ENCODE peak calls at places on chromosomes 7 and 10, in seven cellular contexts. Q, V, B, O, S, X and G are unnamed samples.

GRCh38 chr10:28087675-28088351 is 88.9 kb upstream of the ODAD2 start:
- DNase-seq in Q (peak; percentile 70), X (no peak), B (no peak), V (peak; percentile 76), O (no peak), S (no peak), G (no peak)

GRCh38 chr7:41164440-41164839 is 538.5 kb downstream of the INHBA start:
- DNase-seq in Q (no peak), O (no peak), X (no peak), B (no peak), S (no peak), V (no peak), G (no peak)

GRCh38 chr10:119237722-119238436 is 30.5 kb downstream of the GRK5 start:
- DNase-seq in Q (no peak), S (no peak), X (no peak), V (no peak), O (no peak), B (no peak), G (no peak)

GRCh38 chr7:123096976-123097375 is 101.5 kb upstream of the TAS2R16 start:
- DNase-seq in O (no peak), V (no peak), B (no peak), S (no peak), X (no peak), Q (no peak), G (no peak)

GRCh38 chr7:94276797-94277196 is 117.9 kb upstream of the COL1A2 start:
- DNase-seq in X (no peak), O (peak; percentile 8), S (no peak), V (no peak), B (no peak), Q (peak; percentile 49), G (no peak)

GRCh38 chr10:45418859-45419672 is 45.0 kb downstream of the ALOX5 start:
- DNase-seq in S (peak; percentile 62), V (no peak), X (peak; percentile 51), B (peak; percentile 74), O (no peak), Q (no peak), G (peak; percentile 73)

GRCh38 chr10:129108378-129108777 is 358.7 kb upstream of the MGMT start:
- DNase-seq in B (no peak), V (no peak), S (no peak), Q (no peak), O (no peak), X (no peak), G (no peak)

GRCh38 chr10:90398551-90398950 is 459.3 kb downstream of the HTR7 start:
- DNase-seq in B (no peak), V (no peak), X (no peak), S (no peak), O (no peak), Q (no peak), G (no peak)

GRCh38 chr7:99539213-99539811 is 12.6 kb downstream of the FAM200A start:
- DNase-seq in B (no peak), X (no peak), S (no peak), V (no peak), O (no peak), Q (no peak), G (no peak)

GRCh38 chr7:132311747-132312146 is 264.5 kb downstream of the PLXNA4 start:
- DNase-seq in Q (no peak), V (no peak), S (no peak), X (no peak), B (no peak), O (no peak), G (no peak)

GRCh38 chr10:784377-784758 is 94.9 kb upstream of the DIP2C start:
- DNase-seq in V (no peak), Q (no peak), O (no peak), X (no peak), B (peak; percentile 43), S (no peak), G (no peak)

GRCh38 chr7:56097700-56098099 is 4.9 kb upstream of the PHKG1 start:
- DNase-seq in V (no peak), X (peak; percentile 38), Q (peak; percentile 17), O (no peak), S (no peak), B (no peak), G (no peak)

GRCh38 chr7:78350926-78351325 is 552.4 kb downstream of the PHTF2 start:
- DNase-seq in O (no peak), V (no peak), B (no peak), S (no peak), Q (no peak), X (no peak), G (no peak)

GRCh38 chr10:45373783-45374450 is at the start of gene ALOX5:
- DNase-seq in X (peak; percentile 31), O (peak; percentile 13), V (peak; percentile 17), Q (no peak), B (peak; percentile 91), S (peak; percentile 58), G (peak; percentile 77)

GRCh38 chr10:19310121-19310520 is 261.5 kb downstream of the MALRD1 start:
- DNase-seq in S (no peak), X (no peak), Q (peak; percentile 27), V (no peak), B (no peak), O (no peak), G (no peak)

GRCh38 chr7:4083513-4083912 is 598.6 kb upstream of the FOXK1 start:
- DNase-seq in B (no peak), S (no peak), X (no peak), Q (no peak), V (no peak), O (no peak), G (no peak)

GRCh38 chr7:69640216-69640615 is 41.9 kb downstream of the AUTS2 start:
- DNase-seq in V (no peak), O (no peak), B (no peak), S (no peak), X (no peak), Q (no peak), G (no peak)

GRCh38 chr7:98119257-98119918 is 12.7 kb downstream of the LMTK2 start:
- DNase-seq in O (peak; percentile 46), S (no peak), B (no peak), X (no peak), V (peak; percentile 86), Q (peak; percentile 68), G (no peak)

GRCh38 chr7:111958889-111959288 is 247.3 kb downstream of the DOCK4 start:
- DNase-seq in S (no peak), Q (no peak), V (peak; percentile 30), O (no peak), X (peak; percentile 12), B (no peak), G (no peak)

GRCh38 chr7:39407139-39407538 is 159.1 kb upstream of the YAE1 start:
- DNase-seq in X (no peak), O (no peak), V (no peak), S (no peak), Q (no peak), B (no peak), G (no peak)

GRCh38 chr7:104700336-104700735 is 313.7 kb upstream of the KMT2E start:
- DNase-seq in B (no peak), X (no peak), Q (no peak), O (no peak), S (no peak), V (no peak), G (no peak)

GRCh38 chr7:2478387-2478760 is 2.2 kb upstream of the GRIFIN start:
- DNase-seq in V (no peak), Q (no peak), X (no peak), B (peak; percentile 72), O (no peak), S (no peak), G (peak; percentile 75)

GRCh38 chr10:60827791-60828488 is 49.7 kb downstream of the CDK1 start:
- DNase-seq in X (no peak), V (peak; percentile 37), Q (peak; percentile 84), O (no peak), B (no peak), S (no peak), G (peak; percentile 45)

GRCh38 chr7:113331155-113331898 is 213.0 kb upstream of the SMIM30 start:
- DNase-seq in Q (no peak), S (no peak), X (no peak), B (no peak), O (no peak), V (no peak), G (peak; percentile 16)

GRCh38 chr10:62637249-62638061 is 167.1 kb upstream of the ADO start:
- DNase-seq in B (no peak), V (peak; percentile 20), Q (no peak), X (no peak), O (no peak), S (no peak), G (no peak)

GRCh38 chr7:128961030-128961659 is 23.4 kb downstream of the IRF5 start:
- DNase-seq in X (no peak), B (no peak), Q (no peak), V (no peak), S (no peak), O (no peak), G (no peak)

GRCh38 chr10:64116731-64117130 is 595.5 kb downstream of the REEP3 start:
- DNase-seq in B (no peak), V (no peak), X (no peak), S (no peak), Q (no peak), O (no peak), G (no peak)

GRCh38 chr7:123580406-123581161 is 21.0 kb upstream of the ASB15 start:
- DNase-seq in X (no peak), O (no peak), S (no peak), V (peak; percentile 38), B (no peak), Q (peak; percentile 50), G (no peak)

GRCh38 chr10:72379776-72380175 is 25.1 kb upstream of the DNAJB12 start:
- DNase-seq in B (no peak), V (no peak), X (no peak), O (no peak), S (no peak), Q (peak; percentile 58), G (no peak)